ENCODE peak calls at places on chromosomes 13 and 19, in seven cellular contexts. One of them, this sample, is unnamed.

GRCh38 chr19:900302-901111 is 7.2 kb downstream of the RNU6-9 start:
- DNase-seq in AG04450: no peak
- DNase-seq in kidney: no peak
- DNase-seq in astrocyte of the spinal cord: no peak
- DNase-seq in neural progenitor cell: no peak
- DNase-seq in IMR-90: no peak
- DNase-seq in BJ: no peak
- DNase-seq in this sample: no peak

GRCh38 chr13:46179576-46180368 is 2.2 kb downstream of the LCP1 start:
- DNase-seq in neural progenitor cell: no peak
- DNase-seq in BJ: no peak
- DNase-seq in kidney: no peak
- DNase-seq in astrocyte of the spinal cord: no peak
- DNase-seq in IMR-90: no peak
- DNase-seq in AG04450: no peak
- DNase-seq in this sample: peak

GRCh38 chr13:73273737-73274136 is 214.9 kb downstream of the KLF5 start:
- DNase-seq in IMR-90: peak
- DNase-seq in astrocyte of the spinal cord: peak
- DNase-seq in AG04450: peak
- DNase-seq in kidney: no peak
- DNase-seq in neural progenitor cell: no peak
- DNase-seq in BJ: peak
- DNase-seq in this sample: no peak

GRCh38 chr13:88464851-88465250 is 793.7 kb downstream of the SLITRK5 start:
- DNase-seq in BJ: no peak
- DNase-seq in kidney: peak
- DNase-seq in IMR-90: no peak
- DNase-seq in astrocyte of the spinal cord: no peak
- DNase-seq in neural progenitor cell: no peak
- DNase-seq in AG04450: no peak
- DNase-seq in this sample: no peak

GRCh38 chr13:98847780-98848179 is 95.3 kb upstream of the SLC15A1 start:
- DNase-seq in astrocyte of the spinal cord: no peak
- DNase-seq in neural progenitor cell: peak
- DNase-seq in BJ: no peak
- DNase-seq in AG04450: no peak
- DNase-seq in kidney: no peak
- DNase-seq in IMR-90: no peak
- DNase-seq in this sample: no peak

GRCh38 chr13:43764349-43764748 is 22.4 kb downstream of the ENOX1 start:
- DNase-seq in BJ: no peak
- DNase-seq in kidney: no peak
- DNase-seq in AG04450: no peak
- DNase-seq in IMR-90: no peak
- DNase-seq in astrocyte of the spinal cord: no peak
- DNase-seq in neural progenitor cell: no peak
- DNase-seq in this sample: no peak

GRCh38 chr19:39199025-39199424 is 2.3 kb downstream of the NCCRP1 start:
- DNase-seq in neural progenitor cell: peak
- DNase-seq in astrocyte of the spinal cord: peak
- DNase-seq in AG04450: peak
- DNase-seq in BJ: peak
- DNase-seq in IMR-90: peak
- DNase-seq in kidney: peak
- DNase-seq in this sample: no peak

GRCh38 chr13:41652735-41653361 is 195.5 kb downstream of the RGCC start:
- DNase-seq in BJ: peak
- DNase-seq in astrocyte of the spinal cord: peak
- DNase-seq in IMR-90: peak
- DNase-seq in neural progenitor cell: peak
- DNase-seq in AG04450: peak
- DNase-seq in kidney: no peak
- DNase-seq in this sample: peak

GRCh38 chr19:17211547-17212446 is 3.4 kb upstream of the USE1 start:
- DNase-seq in AG04450: no peak
- DNase-seq in neural progenitor cell: no peak
- DNase-seq in astrocyte of the spinal cord: no peak
- DNase-seq in kidney: no peak
- DNase-seq in BJ: no peak
- DNase-seq in IMR-90: no peak
- DNase-seq in this sample: no peak

GRCh38 chr19:5665781-5666513 is 14.4 kb downstream of the MICOS13 start:
- DNase-seq in kidney: peak
- DNase-seq in neural progenitor cell: no peak
- DNase-seq in AG04450: peak
- DNase-seq in IMR-90: peak
- DNase-seq in BJ: no peak
- DNase-seq in astrocyte of the spinal cord: peak
- DNase-seq in this sample: no peak

GRCh38 chr13:25088562-25089221 is 7.2 kb upstream of the PABPC3 start:
- DNase-seq in kidney: no peak
- DNase-seq in BJ: no peak
- DNase-seq in neural progenitor cell: no peak
- DNase-seq in IMR-90: no peak
- DNase-seq in AG04450: no peak
- DNase-seq in astrocyte of the spinal cord: no peak
- DNase-seq in this sample: no peak

GRCh38 chr13:98175823-98176222 is 1.2 kb downstream of the RNF113B start:
- DNase-seq in BJ: no peak
- DNase-seq in IMR-90: peak
- DNase-seq in neural progenitor cell: peak
- DNase-seq in kidney: no peak
- DNase-seq in astrocyte of the spinal cord: no peak
- DNase-seq in AG04450: no peak
- DNase-seq in this sample: no peak

GRCh38 chr13:29439601-29440381 is 155.7 kb downstream of the SLC7A1 start:
- DNase-seq in neural progenitor cell: no peak
- DNase-seq in BJ: no peak
- DNase-seq in kidney: no peak
- DNase-seq in IMR-90: no peak
- DNase-seq in astrocyte of the spinal cord: no peak
- DNase-seq in AG04450: no peak
- DNase-seq in this sample: no peak

GRCh38 chr19:49361438-49362047 is 673 bp downstream of the TEAD2 start:
- DNase-seq in neural progenitor cell: peak
- DNase-seq in kidney: peak
- DNase-seq in astrocyte of the spinal cord: peak
- DNase-seq in IMR-90: peak
- DNase-seq in AG04450: peak
- DNase-seq in BJ: peak
- DNase-seq in this sample: no peak

GRCh38 chr13:40599722-40600121 is 66.7 kb downstream of the FOXO1 start:
- DNase-seq in IMR-90: no peak
- DNase-seq in BJ: no peak
- DNase-seq in astrocyte of the spinal cord: no peak
- DNase-seq in AG04450: no peak
- DNase-seq in neural progenitor cell: no peak
- DNase-seq in kidney: no peak
- DNase-seq in this sample: no peak

GRCh38 chr19:5298502-5298901 is 42.1 kb downstream of the PTPRS start:
- DNase-seq in neural progenitor cell: no peak
- DNase-seq in BJ: no peak
- DNase-seq in IMR-90: no peak
- DNase-seq in kidney: peak
- DNase-seq in AG04450: no peak
- DNase-seq in astrocyte of the spinal cord: no peak
- DNase-seq in this sample: no peak

GRCh38 chr19:43624933-43625332 is 5.5 kb upstream of the ZNF428 start:
- DNase-seq in BJ: no peak
- DNase-seq in neural progenitor cell: peak
- DNase-seq in astrocyte of the spinal cord: no peak
- DNase-seq in AG04450: no peak
- DNase-seq in IMR-90: peak
- DNase-seq in kidney: peak
- DNase-seq in this sample: peak

GRCh38 chr13:54387607-54388006 is 1359.0 kb downstream of the OLFM4 start:
- DNase-seq in neural progenitor cell: no peak
- DNase-seq in kidney: no peak
- DNase-seq in astrocyte of the spinal cord: no peak
- DNase-seq in AG04450: no peak
- DNase-seq in BJ: no peak
- DNase-seq in IMR-90: no peak
- DNase-seq in this sample: no peak

GRCh38 chr19:7524992-7525739 is 2.7 kb downstream of the MCOLN1 start:
- DNase-seq in BJ: no peak
- DNase-seq in AG04450: no peak
- DNase-seq in neural progenitor cell: no peak
- DNase-seq in astrocyte of the spinal cord: no peak
- DNase-seq in IMR-90: no peak
- DNase-seq in kidney: peak
- DNase-seq in this sample: no peak

GRCh38 chr13:98795220-98795619 is 42.7 kb upstream of the SLC15A1 start:
- DNase-seq in BJ: no peak
- DNase-seq in kidney: no peak
- DNase-seq in astrocyte of the spinal cord: no peak
- DNase-seq in AG04450: no peak
- DNase-seq in IMR-90: no peak
- DNase-seq in neural progenitor cell: no peak
- DNase-seq in this sample: no peak

GRCh38 chr13:108963846-108964600 is 334.6 kb downstream of the MYO16 start:
- DNase-seq in BJ: no peak
- DNase-seq in IMR-90: peak
- DNase-seq in neural progenitor cell: no peak
- DNase-seq in kidney: no peak
- DNase-seq in AG04450: peak
- DNase-seq in astrocyte of the spinal cord: peak
- DNase-seq in this sample: no peak

GRCh38 chr19:34430738-34431625 is 2.8 kb downstream of the UBA2 start:
- DNase-seq in AG04450: no peak
- DNase-seq in IMR-90: peak
- DNase-seq in kidney: no peak
- DNase-seq in BJ: no peak
- DNase-seq in astrocyte of the spinal cord: peak
- DNase-seq in neural progenitor cell: peak
- DNase-seq in this sample: peak

GRCh38 chr19:3057275-3057714 is 5.0 kb downstream of the TLE5 start:
- DNase-seq in BJ: no peak
- DNase-seq in neural progenitor cell: no peak
- DNase-seq in AG04450: no peak
- DNase-seq in kidney: peak
- DNase-seq in astrocyte of the spinal cord: peak
- DNase-seq in IMR-90: no peak
- DNase-seq in this sample: no peak
- H3K4me3 ChIP-seq in BJ: no peak
- H3K4me3 ChIP-seq in neural progenitor cell: no peak
- H3K4me3 ChIP-seq in AG04450: no peak
- H3K4me3 ChIP-seq in kidney: no peak
- H3K4me3 ChIP-seq in astrocyte of the spinal cord: no peak
- H3K4me3 ChIP-seq in IMR-90: no peak
- H3K4me3 ChIP-seq in this sample: no peak

GRCh38 chr13:89726690-89727435 is 1620.6 kb upstream of the MIR17HG start:
- DNase-seq in neural progenitor cell: no peak
- DNase-seq in astrocyte of the spinal cord: peak
- DNase-seq in BJ: no peak
- DNase-seq in IMR-90: peak
- DNase-seq in AG04450: peak
- DNase-seq in kidney: no peak
- DNase-seq in this sample: no peak
- H3K4me3 ChIP-seq in neural progenitor cell: no peak
- H3K4me3 ChIP-seq in astrocyte of the spinal cord: no peak
- H3K4me3 ChIP-seq in BJ: no peak
- H3K4me3 ChIP-seq in IMR-90: no peak
- H3K4me3 ChIP-seq in AG04450: no peak
- H3K4me3 ChIP-seq in kidney: no peak
- H3K4me3 ChIP-seq in this sample: no peak

GRCh38 chr19:15248106-15248505 is 15.9 kb upstream of the EPHX3 start:
- DNase-seq in kidney: no peak
- DNase-seq in BJ: no peak
- DNase-seq in IMR-90: peak
- DNase-seq in AG04450: no peak
- DNase-seq in astrocyte of the spinal cord: peak
- DNase-seq in neural progenitor cell: no peak
- DNase-seq in this sample: no peak

GRCh38 chr19:15250635-15250993 is 18.4 kb upstream of the EPHX3 start:
- DNase-seq in IMR-90: no peak
- DNase-seq in neural progenitor cell: no peak
- DNase-seq in BJ: no peak
- DNase-seq in astrocyte of the spinal cord: no peak
- DNase-seq in kidney: peak
- DNase-seq in AG04450: no peak
- DNase-seq in this sample: no peak

GRCh38 chr19:15249912-15250634 is 17.8 kb upstream of the EPHX3 start:
- DNase-seq in astrocyte of the spinal cord: peak
- DNase-seq in AG04450: peak
- DNase-seq in neural progenitor cell: peak
- DNase-seq in IMR-90: peak
- DNase-seq in kidney: peak
- DNase-seq in BJ: peak
- DNase-seq in this sample: no peak

GRCh38 chr19:15248648-15249559 is 16.7 kb upstream of the EPHX3 start:
- DNase-seq in astrocyte of the spinal cord: peak
- DNase-seq in BJ: peak
- DNase-seq in neural progenitor cell: no peak
- DNase-seq in IMR-90: peak
- DNase-seq in AG04450: peak
- DNase-seq in kidney: peak
- DNase-seq in this sample: no peak

GRCh38 chr19:15249560-15249874 is 17.3 kb upstream of the EPHX3 start:
- DNase-seq in kidney: peak
- DNase-seq in neural progenitor cell: no peak
- DNase-seq in astrocyte of the spinal cord: no peak
- DNase-seq in AG04450: no peak
- DNase-seq in BJ: no peak
- DNase-seq in IMR-90: no peak
- DNase-seq in this sample: no peak
- H3K4me3 ChIP-seq in kidney: no peak
- H3K4me3 ChIP-seq in neural progenitor cell: no peak
- H3K4me3 ChIP-seq in astrocyte of the spinal cord: no peak
- H3K4me3 ChIP-seq in AG04450: no peak
- H3K4me3 ChIP-seq in BJ: no peak
- H3K4me3 ChIP-seq in IMR-90: no peak
- H3K4me3 ChIP-seq in this sample: no peak

DNA sequence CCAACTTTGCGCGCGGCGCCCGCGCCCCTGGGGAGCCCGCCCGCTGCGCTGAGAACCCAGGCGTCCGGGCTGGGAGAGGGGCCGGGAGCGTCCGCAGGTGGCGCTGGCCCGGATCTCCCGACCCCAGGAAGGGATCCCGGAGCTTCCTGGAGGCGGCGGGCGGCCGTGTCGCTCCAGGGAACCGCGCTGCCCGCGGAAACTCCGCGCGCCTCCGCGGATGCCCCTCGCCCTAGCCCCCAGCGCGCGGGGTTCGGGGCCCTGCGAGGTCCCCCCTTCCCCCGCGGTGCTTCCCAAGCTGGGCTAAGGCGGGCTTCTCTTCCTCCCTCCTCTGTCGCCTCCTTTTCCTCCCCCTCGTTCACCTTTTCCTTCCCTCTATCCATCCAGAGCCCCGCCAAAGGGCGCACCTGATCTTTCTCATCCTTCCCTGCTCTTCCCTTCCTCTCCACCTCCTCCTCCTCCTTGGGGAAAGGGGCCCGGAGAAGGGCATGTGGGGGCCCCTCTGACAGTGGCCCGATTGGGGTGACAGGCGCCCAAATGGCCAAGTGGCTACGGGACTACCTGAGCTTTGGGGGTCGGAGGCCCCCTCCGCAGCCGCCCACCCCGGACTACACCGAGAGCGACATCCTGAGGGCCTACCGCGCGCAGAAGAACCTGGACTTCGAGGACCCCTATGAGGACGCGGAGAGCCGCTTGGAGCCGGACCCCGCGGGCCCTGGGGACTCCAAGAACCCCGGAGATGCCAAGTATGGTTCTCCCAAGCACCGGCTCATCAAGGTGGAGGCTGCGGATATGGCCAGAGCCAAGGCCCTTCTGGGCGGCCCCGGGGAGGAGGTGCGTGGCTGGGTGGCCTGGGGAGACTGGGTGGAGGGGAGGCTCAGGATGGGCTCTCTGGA is 710 bp downstream of the SHD start:
- DNase-seq in kidney: no peak
- DNase-seq in astrocyte of the spinal cord: no peak
- DNase-seq in AG04450: no peak
- DNase-seq in IMR-90: no peak
- DNase-seq in neural progenitor cell: peak
- DNase-seq in BJ: no peak
- DNase-seq in this sample: no peak
- H3K4me3 ChIP-seq in kidney: no peak
- H3K4me3 ChIP-seq in astrocyte of the spinal cord: no peak
- H3K4me3 ChIP-seq in AG04450: no peak
- H3K4me3 ChIP-seq in IMR-90: no peak
- H3K4me3 ChIP-seq in neural progenitor cell: peak
- H3K4me3 ChIP-seq in BJ: no peak
- H3K4me3 ChIP-seq in this sample: no peak